ENCODE peak calls at places on chromosomes 6 and 20, in ten cellular contexts. A, V, U, C, D, I, F, L, Y and M are unnamed samples.

GRCh38 chr6:162856885-162857284 is 129.1 kb downstream of the PACRG start:
- DNase-seq in A (peak), V (peak), U (peak), C (no peak), D (peak), I (peak), F (peak), L (no peak), Y (no peak), M (no peak)

GRCh38 chr20:61125076-61125475 is 127.0 kb upstream of the CDH4 start:
- DNase-seq in A (no peak), V (no peak), U (no peak), C (no peak), D (no peak), I (no peak), F (no peak), L (no peak), Y (no peak), M (no peak)

GRCh38 chr6:113073611-113074191 is 726.6 kb downstream of the RFPL4B start:
- DNase-seq in A (no peak), V (no peak), U (no peak), C (no peak), D (peak), I (no peak), F (peak), L (no peak), Y (no peak), M (no peak)

GRCh38 chr20:45088247-45088646 is 12.7 kb downstream of the KCNS1 start:
- DNase-seq in A (no peak), V (no peak), U (peak), C (no peak), D (peak), I (no peak), F (peak), L (no peak), Y (no peak), M (no peak)

GRCh38 chr6:117615981-117616961 is 14.0 kb upstream of the GOPC start:
- DNase-seq in A (no peak), V (no peak), U (peak), C (no peak), D (peak), I (no peak), F (peak), L (no peak), Y (no peak), M (no peak)

GRCh38 chr20:409697-410559 is 1.8 kb downstream of the RBCK1 start:
- DNase-seq in A (peak), V (no peak), U (no peak), C (no peak), D (no peak), I (no peak), F (no peak), L (peak), Y (no peak), M (no peak)

GRCh38 chr20:62808211-62808865 is 3.7 kb downstream of the OGFR start:
- DNase-seq in A (peak), V (peak), U (no peak), C (peak), D (peak), I (peak), F (peak), L (peak), Y (peak), M (no peak)

GRCh38 chr6:115896538-115897129 is 164.1 kb downstream of the FRK start:
- DNase-seq in A (peak), V (peak), U (no peak), C (no peak), D (peak), I (peak), F (peak), L (no peak), Y (no peak), M (peak)

GRCh38 chr6:75272145-75272840 is 12.3 kb downstream of the TMEM30A start:
- DNase-seq in A (no peak), V (no peak), U (peak), C (no peak), D (peak), I (no peak), F (peak), L (no peak), Y (no peak), M (no peak)

GRCh38 chr6:70574643-70575042 is 7.9 kb downstream of the SDHAF4 start:
- DNase-seq in A (no peak), V (no peak), U (no peak), C (no peak), D (no peak), I (no peak), F (no peak), L (no peak), Y (no peak), M (no peak)

GRCh38 chr20:34713194-34713943 is 9.2 kb downstream of the TP53INP2 start:
- DNase-seq in A (peak), V (peak), U (peak), C (no peak), D (peak), I (no peak), F (peak), L (no peak), Y (no peak), M (no peak)

GRCh38 chr6:79874531-79875132 is 72.7 kb downstream of the ELOVL4 start:
- DNase-seq in A (no peak), V (no peak), U (no peak), C (no peak), D (no peak), I (no peak), F (peak), L (no peak), Y (no peak), M (peak)

GRCh38 chr6:70310063-70310694 is 7.3 kb upstream of the COL9A1 start:
- DNase-seq in A (peak), V (peak), U (peak), C (no peak), D (peak), I (peak), F (peak), L (peak), Y (no peak), M (peak)

GRCh38 chr6:107495196-107495643 is 5.3 kb downstream of the SOBP start:
- DNase-seq in A (no peak), V (no peak), U (no peak), C (no peak), D (peak), I (peak), F (peak), L (no peak), Y (no peak), M (no peak)

GRCh38 chr6:105372862-105373182 is 30.1 kb downstream of the PREP start:
- DNase-seq in A (no peak), V (no peak), U (no peak), C (no peak), D (no peak), I (no peak), F (no peak), L (peak), Y (no peak), M (no peak)

GRCh38 chr20:20137851-20138250 is 85.5 kb downstream of the CFAP61 start:
- DNase-seq in A (no peak), V (no peak), U (no peak), C (no peak), D (no peak), I (no peak), F (no peak), L (no peak), Y (no peak), M (no peak)

GRCh38 chr6:15879372-15880261 is 216.8 kb upstream of the DTNBP1 start:
- DNase-seq in A (peak), V (no peak), U (no peak), C (no peak), D (peak), I (peak), F (peak), L (peak), Y (peak), M (peak)

GRCh38 chr20:34861386-34862084 is 11.1 kb downstream of the GGT7 start:
- DNase-seq in A (no peak), V (no peak), U (peak), C (no peak), D (no peak), I (peak), F (no peak), L (peak), Y (peak), M (no peak)

GRCh38 chr20:41213150-41213820 is 75.9 kb downstream of the PLCG1 start:
- DNase-seq in A (no peak), V (no peak), U (no peak), C (no peak), D (peak), I (no peak), F (peak), L (no peak), Y (no peak), M (no peak)

GRCh38 chr6:132728616-132729015 is 14.8 kb upstream of the VNN1 start:
- DNase-seq in A (peak), V (peak), U (no peak), C (no peak), D (no peak), I (no peak), F (no peak), L (no peak), Y (no peak), M (no peak)

GRCh38 chr6:107488174-107488874 is 1.6 kb upstream of the SOBP start:
- DNase-seq in A (no peak), V (no peak), U (no peak), C (no peak), D (no peak), I (no peak), F (peak), L (no peak), Y (no peak), M (no peak)

GRCh38 chr6:161418458-161418945 is 144.6 kb upstream of the AGPAT4 start:
- DNase-seq in A (peak), V (peak), U (peak), C (no peak), D (peak), I (peak), F (peak), L (peak), Y (no peak), M (peak)

GRCh38 chr6:13563009-13563408 is 11.4 kb upstream of the SIRT5 start:
- DNase-seq in A (no peak), V (no peak), U (no peak), C (no peak), D (no peak), I (no peak), F (no peak), L (no peak), Y (no peak), M (no peak)

GRCh38 chr6:149275621-149276020 is 41.9 kb upstream of the TAB2 start:
- DNase-seq in A (no peak), V (no peak), U (no peak), C (no peak), D (no peak), I (no peak), F (no peak), L (no peak), Y (no peak), M (no peak)

GRCh38 chr6:144582939-144583613 is 297.9 kb downstream of the UTRN start:
- DNase-seq in A (peak), V (no peak), U (no peak), C (peak), D (peak), I (no peak), F (peak), L (peak), Y (peak), M (no peak)

GRCh38 chr20:34618676-34619075 is 58.2 kb downstream of the PIGU start:
- DNase-seq in A (no peak), V (no peak), U (no peak), C (no peak), D (no peak), I (no peak), F (no peak), L (no peak), Y (no peak), M (no peak)

GRCh38 chr6:27448456-27448855 is 24.4 kb downstream of the ZNF184 start:
- DNase-seq in A (no peak), V (no peak), U (no peak), C (no peak), D (no peak), I (no peak), F (no peak), L (no peak), Y (no peak), M (no peak)
- H3K4me3 ChIP-seq in A (no peak), V (no peak), U (no peak), C (no peak), D (no peak), I (no peak), F (no peak), L (no peak), Y (no peak), M (no peak)

GRCh38 chr20:46119547-46119946 is 1.4 kb downstream of the CD40 start:
- DNase-seq in A (no peak), V (no peak), U (no peak), C (no peak), D (no peak), I (no peak), F (no peak), L (no peak), Y (no peak), M (no peak)
- H3K4me3 ChIP-seq in A (peak), V (no peak), U (no peak), C (no peak), D (no peak), I (peak), F (no peak), L (no peak), Y (peak), M (no peak)

DNA sequence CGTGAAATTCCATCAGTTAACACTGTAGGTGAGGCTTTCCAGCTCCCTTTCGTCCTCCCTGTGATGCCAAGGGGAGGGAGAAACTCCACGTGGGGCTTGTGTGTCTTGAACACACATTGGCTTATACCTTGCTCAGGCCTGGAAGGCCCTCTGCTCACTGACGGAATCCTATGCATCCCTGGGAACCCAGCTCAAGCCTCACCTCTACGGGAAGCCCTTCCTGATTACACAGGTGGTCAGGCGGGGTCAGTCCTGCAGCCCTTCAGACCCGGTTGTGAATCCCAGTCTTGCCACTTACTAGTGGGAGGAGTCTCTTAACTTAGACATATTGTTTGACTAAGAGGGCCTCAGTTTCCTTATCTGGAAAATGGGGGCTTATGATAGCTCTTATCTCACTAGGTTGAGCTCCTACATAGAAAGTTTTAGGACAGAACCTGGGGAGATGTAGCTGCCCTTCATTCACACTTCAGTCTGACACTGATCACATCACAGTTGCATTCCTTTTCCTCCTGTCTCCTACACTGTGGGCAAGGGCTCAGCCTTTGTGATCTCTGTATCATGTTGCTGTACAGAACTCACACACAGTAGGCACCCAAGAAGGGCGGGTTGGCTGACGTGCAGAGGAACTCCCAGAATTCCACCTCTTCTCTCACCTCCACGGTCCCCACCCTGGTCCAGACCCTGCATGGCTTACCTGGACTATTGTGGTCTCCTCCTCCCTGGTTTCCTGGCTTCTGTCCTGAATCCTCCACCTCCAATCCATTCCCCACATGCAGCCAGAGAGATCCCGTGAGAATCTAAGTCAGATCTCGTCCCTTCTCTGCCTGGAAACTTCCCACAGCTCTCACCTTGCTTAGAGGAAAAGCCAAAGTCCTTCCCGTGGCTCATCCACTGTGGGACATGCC is 129.6 kb downstream of the CEBPB start:
- DNase-seq in A (no peak), V (no peak), U (no peak), C (no peak), D (no peak), I (no peak), F (no peak), L (no peak), Y (peak), M (no peak)
- H3K4me3 ChIP-seq in A (no peak), V (peak), U (no peak), C (no peak), D (no peak), I (no peak), F (peak), L (no peak), Y (peak), M (no peak)

GRCh38 chr20:11917663-11918062 is at the start of gene BTBD3:
- DNase-seq in A (no peak), V (no peak), U (peak), C (no peak), D (peak), I (no peak), F (peak), L (peak), Y (peak), M (no peak)

GRCh38 chr20:11918280-11918952 is 723 bp downstream of the BTBD3 start:
- DNase-seq in A (no peak), V (no peak), U (no peak), C (no peak), D (no peak), I (no peak), F (peak), L (no peak), Y (no peak), M (no peak)

GRCh38 chr20:11919571-11919970 is 1.9 kb downstream of the BTBD3 start:
- DNase-seq in A (no peak), V (no peak), U (no peak), C (no peak), D (no peak), I (no peak), F (no peak), L (no peak), Y (no peak), M (no peak)

GRCh38 chr20:11920083-11920482 is 2.4 kb downstream of the BTBD3 start:
- DNase-seq in A (no peak), V (no peak), U (no peak), C (no peak), D (no peak), I (no peak), F (no peak), L (no peak), Y (no peak), M (no peak)

DNA sequence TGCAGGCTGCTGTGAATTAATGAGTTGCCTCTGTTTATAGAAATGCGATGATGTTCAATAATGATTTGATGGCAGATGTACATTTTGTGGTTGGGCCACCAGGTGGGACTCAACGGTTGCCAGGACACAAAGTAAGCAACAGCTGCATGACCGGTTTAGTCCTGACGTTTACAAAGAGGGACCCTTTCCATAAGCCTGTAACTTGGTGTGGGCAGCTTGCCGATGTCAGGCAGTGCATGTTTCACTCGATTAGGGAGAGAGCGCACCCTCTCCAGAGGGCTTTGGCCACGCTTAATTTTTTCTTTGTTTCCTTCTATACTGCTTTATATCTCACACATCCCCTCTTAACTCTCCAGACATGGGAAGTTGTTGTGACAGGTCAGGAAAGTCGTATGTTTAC is 1.4 kb downstream of the BTBD3 start:
- DNase-seq in A (no peak), V (no peak), U (peak), C (no peak), D (peak), I (no peak), F (no peak), L (no peak), Y (no peak), M (no peak)
- H3K4me3 ChIP-seq in A (no peak), V (no peak), U (peak), C (no peak), D (peak), I (peak), F (no peak), L (peak), Y (peak), M (no peak)

GRCh38 chr20:58694241-58695083 is 1.9 kb downstream of the NPEPL1 start:
- DNase-seq in A (no peak), V (no peak), U (no peak), C (no peak), D (no peak), I (no peak), F (no peak), L (no peak), Y (no peak), M (no peak)
- H3K4me3 ChIP-seq in A (no peak), V (no peak), U (no peak), C (no peak), D (no peak), I (no peak), F (peak), L (no peak), Y (no peak), M (no peak)

DNA sequence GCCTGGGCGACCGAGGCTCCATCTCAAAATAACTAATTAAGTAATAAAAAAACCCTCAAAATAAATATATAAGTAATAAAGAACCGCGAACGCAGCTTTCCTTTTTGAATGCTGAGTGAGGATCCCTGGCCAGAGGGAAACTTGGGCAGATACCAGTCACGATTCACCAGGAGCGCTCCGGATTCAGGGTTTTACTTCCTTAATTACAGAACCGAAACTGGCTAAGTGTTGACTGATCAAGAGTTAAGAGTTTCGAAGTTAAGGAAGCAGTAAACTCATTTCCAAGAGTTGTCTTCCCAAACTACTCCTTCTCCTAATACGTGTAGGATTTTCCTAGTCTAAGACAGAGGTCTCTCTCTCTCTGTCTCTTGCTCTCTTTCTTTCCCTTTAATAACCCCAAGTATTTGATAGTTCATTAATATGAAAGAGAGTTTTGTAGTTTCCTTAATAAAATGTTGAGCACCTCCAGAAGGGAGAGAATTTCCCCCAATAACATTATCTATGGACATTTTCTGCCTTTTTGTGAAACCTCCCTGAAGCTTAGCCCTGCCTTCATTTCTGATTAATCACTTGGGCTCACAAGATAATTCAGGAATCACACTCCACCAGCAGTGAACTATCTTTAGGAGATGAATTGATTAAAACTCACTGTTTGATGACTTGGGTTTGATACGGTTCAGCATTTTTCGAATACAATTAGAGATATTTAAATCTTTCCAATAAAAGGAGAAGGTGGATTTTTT is 61.5 kb upstream of the ZNF217 start:
- DNase-seq in A (peak), V (peak), U (no peak), C (no peak), D (no peak), I (no peak), F (peak), L (peak), Y (no peak), M (no peak)
- H3K4me3 ChIP-seq in A (peak), V (peak), U (no peak), C (no peak), D (no peak), I (no peak), F (no peak), L (no peak), Y (no peak), M (peak)

DNA sequence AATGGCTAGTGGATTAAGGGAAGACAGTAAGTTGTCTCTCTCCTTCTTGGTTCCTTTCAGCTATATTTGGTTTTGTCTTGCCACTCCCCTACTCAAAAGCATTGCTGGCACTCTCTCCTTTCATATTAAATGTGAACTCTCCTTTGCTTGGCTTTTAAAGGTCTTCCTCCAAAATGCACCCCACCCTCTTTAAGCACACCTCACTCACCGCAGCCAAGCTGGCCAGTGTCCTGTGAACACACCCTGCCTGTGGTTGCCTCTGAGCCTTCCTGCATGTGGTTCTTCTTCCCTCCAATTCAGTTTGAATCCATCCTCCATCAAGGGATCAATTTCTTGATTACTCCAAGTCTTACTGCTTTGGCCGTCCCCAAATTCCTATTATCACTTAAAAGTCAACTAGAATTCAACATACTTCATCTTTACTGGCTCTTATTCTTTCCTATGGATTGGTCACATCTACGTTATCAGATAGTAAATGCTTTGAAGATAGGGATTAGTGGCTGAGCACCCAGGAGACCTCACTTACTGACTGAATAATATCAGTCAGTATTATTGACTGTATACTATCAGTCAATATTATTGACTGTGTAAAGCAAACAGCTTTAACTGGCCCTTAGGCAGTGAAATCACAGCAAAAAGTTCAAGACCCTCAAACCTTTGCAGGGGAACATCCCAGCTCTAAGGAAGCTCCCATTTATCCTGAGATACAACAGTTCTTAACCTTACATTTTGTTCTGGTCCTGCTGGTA is 41.6 kb upstream of the SPDEF start:
- DNase-seq in A (no peak), V (no peak), U (no peak), C (no peak), D (no peak), I (no peak), F (no peak), L (peak), Y (no peak), M (no peak)
- H3K4me3 ChIP-seq in A (no peak), V (no peak), U (no peak), C (no peak), D (no peak), I (no peak), F (no peak), L (no peak), Y (no peak), M (no peak)